ENCODE peak calls at places on chromosome 6, in six cellular contexts. One of them, this sample, is unnamed.
A peak's percentile ranks its signal among the peaks of the same experiment; 100 is the strongest.

GRCh38 chr6:9540534-9541126 is 874.2 kb downstream of the TFAP2A start:
- DNase-seq in putamen: no peak
- DNase-seq in GM03348: peak; percentile 46
- DNase-seq in left lung: no peak
- DNase-seq in H54: no peak
- DNase-seq in hypothalamus: no peak
- DNase-seq in this sample: no peak

GRCh38 chr6:36247691-36248090 is 22.2 kb upstream of the PNPLA1 start:
- DNase-seq in H54: no peak
- DNase-seq in putamen: no peak
- DNase-seq in left lung: no peak
- DNase-seq in GM03348: peak; percentile 61
- DNase-seq in hypothalamus: no peak
- DNase-seq in this sample: no peak

GRCh38 chr6:29516108-29516507 is 28.4 kb upstream of the MAS1L start:
- DNase-seq in H54: peak; percentile 45
- DNase-seq in putamen: no peak
- DNase-seq in hypothalamus: no peak
- DNase-seq in left lung: no peak
- DNase-seq in GM03348: no peak
- DNase-seq in this sample: no peak

GRCh38 chr6:119241540-119242309 is 107.8 kb downstream of the MAN1A1 start:
- DNase-seq in hypothalamus: no peak
- DNase-seq in H54: no peak
- DNase-seq in left lung: no peak
- DNase-seq in GM03348: no peak
- DNase-seq in putamen: no peak
- DNase-seq in this sample: no peak

GRCh38 chr6:169589699-169590257 is 112.1 kb downstream of the WDR27 start:
- DNase-seq in putamen: no peak
- DNase-seq in left lung: no peak
- DNase-seq in hypothalamus: no peak
- DNase-seq in H54: no peak
- DNase-seq in GM03348: peak; percentile 31
- DNase-seq in this sample: no peak

GRCh38 chr6:31892821-31893220 is 4.7 kb downstream of the EHMT2 start:
- DNase-seq in left lung: no peak
- DNase-seq in GM03348: no peak
- DNase-seq in putamen: no peak
- DNase-seq in hypothalamus: no peak
- DNase-seq in H54: no peak
- DNase-seq in this sample: no peak

GRCh38 chr6:33183071-33183683 is 9.1 kb downstream of the COL11A2 start:
- DNase-seq in GM03348: no peak
- DNase-seq in H54: no peak
- DNase-seq in hypothalamus: no peak
- DNase-seq in left lung: no peak
- DNase-seq in putamen: no peak
- DNase-seq in this sample: no peak

GRCh38 chr6:113856571-113857564 is at the start of gene MARCKS:
- DNase-seq in left lung: peak; percentile 91
- DNase-seq in GM03348: peak; percentile 94
- DNase-seq in hypothalamus: peak; percentile 69
- DNase-seq in putamen: peak; percentile 87
- DNase-seq in H54: no peak
- DNase-seq in this sample: no peak

This sample was measured in T follicular helper cell.